ENCODE peak calls at places on chromosomes 16 and 17, in five cellular contexts. A is A549, W is HepG2, Q is GM12878, T is K562. S is an unnamed sample.

GRCh38 chr17:67212231-67212630 is 32.8 kb downstream of the HELZ start:
- DNase-seq in T (no peak), W (no peak), Q (no peak), A (no peak), S (no peak)

GRCh38 chr17:14211246-14211645 is 25.4 kb downstream of the CDRT15 start:
- DNase-seq in Q (no peak), T (no peak), A (no peak), W (no peak), S (no peak)

GRCh38 chr17:67544364-67544763 is 167.3 kb downstream of the PITPNC1 start:
- DNase-seq in A (no peak), W (no peak), T (no peak), Q (no peak), S (no peak)

GRCh38 chr16:23597003-23597756 is 1.1 kb upstream of the NDUFAB1 start:
- DNase-seq in Q (no peak), A (peak; percentile 23), T (peak; percentile 90), W (peak; percentile 71), S (peak; percentile 76)

GRCh38 chr17:40909755-40910154 is 24.7 kb upstream of the KRT20 start:
- DNase-seq in W (peak; percentile 63), A (no peak), Q (no peak), T (no peak), S (no peak)

GRCh38 chr17:5832886-5833285 is 237.3 kb upstream of the WSCD1 start:
- DNase-seq in A (peak; percentile 66), T (no peak), Q (no peak), W (peak; percentile 37), S (no peak)

GRCh38 chr16:22188595-22189442 is 17.3 kb upstream of the EEF2K start:
- DNase-seq in Q (peak; percentile 55), W (peak; percentile 85), A (peak; percentile 75), T (peak; percentile 82), S (peak; percentile 85)

GRCh38 chr16:57613514-57613913 is 14.9 kb upstream of the ADGRG1 start:
- DNase-seq in T (no peak), Q (no peak), A (no peak), W (no peak), S (no peak)

GRCh38 chr17:12290207-12290606 is 269.5 kb downstream of the MAP2K4 start:
- DNase-seq in Q (no peak), A (no peak), T (no peak), W (no peak), S (no peak)

GRCh38 chr16:4411684-4412083 is 4.7 kb downstream of the CORO7 start:
- DNase-seq in T (no peak), Q (no peak), A (no peak), W (no peak), S (no peak)

GRCh38 chr17:8056976-8057625 is 18.2 kb downstream of the ALOX15B start:
- DNase-seq in W (peak; percentile 62), A (no peak), Q (no peak), T (no peak), S (no peak)

DNA sequence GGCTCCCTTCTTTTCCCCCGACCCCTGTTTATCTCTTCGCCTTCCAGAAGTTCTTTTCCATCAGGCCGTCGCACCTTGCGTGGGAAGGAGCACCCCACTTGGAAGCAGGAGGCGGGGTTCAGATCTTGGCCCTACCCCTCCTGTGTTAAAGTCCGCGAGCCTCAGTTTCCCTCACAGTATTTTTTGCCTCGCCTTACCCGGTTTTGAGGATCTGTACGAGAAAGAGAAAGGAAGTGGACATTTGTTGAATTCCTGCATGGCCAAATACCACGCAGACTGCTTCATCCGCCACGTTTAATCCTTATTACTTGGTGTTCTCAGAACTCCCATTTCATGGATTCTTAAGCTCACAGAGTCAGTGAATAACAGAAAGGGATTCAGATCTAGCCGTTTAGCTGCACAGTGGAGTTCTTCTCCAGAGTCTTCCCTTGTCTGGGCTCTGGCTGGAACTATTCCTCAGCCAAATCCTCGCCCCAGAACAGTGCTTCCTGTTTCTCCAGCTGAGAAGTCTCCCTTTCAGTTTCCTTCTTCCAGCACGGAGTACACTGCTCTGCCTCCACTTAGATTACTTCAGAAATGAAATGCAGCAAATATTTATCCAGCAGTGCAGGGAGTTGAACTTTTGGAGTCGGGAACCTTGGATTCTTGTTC is 590 bp downstream of the TMEM219 start:
- DNase-seq in A (no peak), Q (no peak), T (peak; percentile 20), W (peak; percentile 33), S (peak; percentile 42)
- TF ChIP-seq POLR2A in A (no peak), Q (no peak), T (no peak), W (no peak), S (no peak)

DNA sequence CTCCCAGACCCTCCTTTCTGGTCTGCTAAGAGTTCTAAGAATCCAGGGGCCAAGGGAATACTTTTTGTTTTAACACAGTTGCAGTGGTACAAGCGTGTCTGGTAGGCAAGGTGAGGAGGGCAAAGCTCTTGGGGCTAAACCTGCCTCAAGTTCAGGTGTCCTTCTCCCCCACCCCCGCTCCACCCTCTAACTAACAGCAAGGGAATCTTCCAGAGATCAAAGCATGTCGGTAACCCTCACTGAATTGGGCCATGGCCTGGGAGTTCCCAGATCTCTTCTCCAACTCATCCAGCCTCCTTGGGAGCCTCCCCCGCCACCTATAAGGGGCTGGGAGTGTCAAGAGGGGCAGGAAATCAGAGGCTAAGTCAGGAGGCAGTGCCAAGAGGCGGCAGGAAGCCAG is 55.7 kb upstream of the TAC4 start:
- DNase-seq in W (no peak), T (no peak), A (no peak), Q (no peak), S (no peak)
- TF ChIP-seq MAX in W (no peak), T (no peak), A (no peak), Q (no peak), S (no peak)

DNA sequence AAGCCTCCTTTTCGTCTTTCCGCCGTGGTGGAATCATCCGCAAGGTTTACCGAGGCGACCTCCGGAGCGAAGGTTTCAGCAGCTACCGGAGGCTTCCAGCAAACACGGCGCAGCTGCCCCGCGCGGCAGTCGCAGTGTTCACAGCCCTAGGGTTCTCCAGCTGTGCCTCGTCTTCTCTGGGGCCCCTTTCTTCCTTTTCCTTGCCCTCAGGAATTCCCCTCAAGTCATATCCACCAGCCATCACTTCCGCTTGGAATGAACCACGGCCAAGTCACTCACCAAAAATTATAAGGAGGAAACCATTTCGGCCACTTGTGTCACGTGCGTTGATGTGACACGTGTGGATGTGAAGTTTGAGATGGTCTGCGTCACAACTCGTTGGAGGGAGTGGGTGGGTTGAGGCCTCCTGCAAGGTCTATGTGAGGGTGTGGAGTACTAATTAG is 636 bp upstream of the ERN1 start:
- DNase-seq in Q (peak; percentile 68), T (no peak), A (no peak), W (no peak), S (no peak)
- TF ChIP-seq MYC in Q (no peak), T (no peak), A (no peak), W (no peak), S (no peak)

DNA sequence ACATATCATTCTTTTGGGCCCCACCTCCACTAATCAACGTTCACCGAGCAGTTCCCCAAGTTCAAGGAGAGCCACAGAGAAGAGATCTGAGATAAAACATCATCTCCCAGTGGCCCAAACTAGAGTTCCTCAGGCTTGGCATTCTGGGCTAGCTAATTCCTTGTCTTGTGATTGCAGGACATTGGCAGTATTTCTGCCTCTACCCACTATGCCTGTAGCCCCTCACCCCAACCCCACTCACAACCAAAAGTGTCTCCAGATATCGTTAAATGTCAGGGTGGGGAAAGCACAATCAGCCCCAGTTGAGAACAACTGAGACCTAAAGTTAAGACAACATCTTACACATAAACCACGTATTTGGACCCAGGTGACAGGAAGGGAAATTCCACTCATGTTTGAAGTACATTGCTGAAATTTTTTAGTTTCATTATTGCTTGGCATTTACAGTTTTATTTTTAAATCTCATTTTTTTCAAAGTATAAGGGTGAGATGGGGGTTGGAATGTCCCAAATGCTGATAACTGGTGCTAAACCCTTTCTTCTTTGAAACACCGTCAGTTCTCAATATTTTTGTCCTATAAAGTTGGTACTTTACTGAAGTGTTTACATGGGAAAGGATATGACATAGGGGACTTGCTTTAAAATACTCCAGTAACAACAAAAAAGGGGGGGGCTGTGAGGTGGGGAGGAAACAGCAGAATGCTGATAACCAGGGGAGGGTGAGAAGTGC is 13.6 kb downstream of the ZC3H7A start:
- DNase-seq in Q (peak; percentile 89), W (no peak), T (peak; percentile 46), A (no peak), S (no peak)
- TF ChIP-seq POLR2A in Q (peak; percentile 61), W (no peak), T (no peak), A (no peak), S (no peak)

GRCh38 chr17:50213026-50214015 is 11.9 kb upstream of the COL1A1 start:
- DNase-seq in Q (peak; percentile 43), A (no peak), W (peak; percentile 73), T (peak; percentile 47), S (peak; percentile 70)
- TF ChIP-seq MAX in Q (no peak), A (no peak), W (no peak), T (no peak), S (no peak)

GRCh38 chr16:51222016-51222415 is 70.9 kb upstream of the SALL1 start:
- DNase-seq in T (no peak), A (no peak), W (no peak), Q (no peak), S (no peak)
- TF ChIP-seq MYC in T (no peak), A (no peak), W (no peak), Q (no peak), S (no peak)